ENCODE peak calls at places on chromosome 21, in nine cellular contexts. A is astrocyte of the spinal cord; F is foreskin fibroblast; W is AG10803; N is psoas muscle; V is tibial artery; I is fibroblast of villous mesenchyme; K is SK-N-SH; S is CD8-positive, alpha-beta T cell. Q is an unnamed sample.

GRCh38 chr21:34073749-34074282 is 438 bp downstream of the MRPS6 start:
- DNase-seq in A (no peak), F (peak; percentile 69), W (peak; percentile 26), N (peak; percentile 70), V (no peak), I (no peak), K (peak; percentile 76), S (peak; percentile 8), Q (no peak)

GRCh38 chr21:20523191-20523590 is 475.0 kb upstream of the NCAM2 start:
- DNase-seq in A (no peak), F (no peak), W (no peak), N (no peak), V (no peak), I (no peak), K (no peak), S (no peak), Q (no peak)

GRCh38 chr21:31777857-31778256 is 45.9 kb upstream of the SCAF4 start:
- DNase-seq in A (no peak), F (no peak), W (no peak), N (no peak), V (no peak), I (no peak), K (no peak), S (no peak), Q (no peak)

GRCh38 chr21:35226960-35227741 is 178.0 kb upstream of the RUNX1 start:
- DNase-seq in A (no peak), F (no peak), W (no peak), N (no peak), V (no peak), I (no peak), K (no peak), S (peak; percentile 18), Q (no peak)

GRCh38 chr21:27645285-27645684 is 678.4 kb upstream of the ADAMTS5 start:
- DNase-seq in A (peak; percentile 24), F (peak; percentile 82), W (no peak), N (no peak), V (no peak), I (no peak), K (no peak), S (no peak), Q (peak; percentile 49)

GRCh38 chr21:31505975-31506374 is 153.5 kb upstream of the SOD1 start:
- DNase-seq in A (no peak), F (no peak), W (no peak), N (no peak), V (no peak), I (no peak), K (no peak), S (no peak), Q (no peak)

GRCh38 chr21:44955141-44955802 is 15.4 kb downstream of the SLX9 start:
- DNase-seq in A (peak; percentile 28), F (no peak), W (no peak), N (peak; percentile 59), V (peak; percentile 88), I (no peak), K (no peak), S (no peak), Q (no peak)

GRCh38 chr21:45378258-45378966 is 26.6 kb upstream of the COL18A1 start:
- DNase-seq in A (peak; percentile 67), F (peak; percentile 82), W (peak; percentile 77), N (no peak), V (peak; percentile 50), I (peak; percentile 64), K (no peak), S (no peak), Q (no peak)

GRCh38 chr21:34116569-34116968 is 43.2 kb downstream of the MRPS6 start:
- DNase-seq in A (no peak), F (no peak), W (no peak), N (no peak), V (no peak), I (no peak), K (no peak), S (no peak), Q (no peak)

GRCh38 chr21:22399717-22400520 is 1401.7 kb downstream of the NCAM2 start:
- DNase-seq in A (no peak), F (no peak), W (no peak), N (no peak), V (no peak), I (no peak), K (no peak), S (no peak), Q (no peak)

GRCh38 chr21:17550671-17551308 is 37.9 kb downstream of the CXADR start:
- DNase-seq in A (no peak), F (no peak), W (no peak), N (no peak), V (no peak), I (no peak), K (no peak), S (no peak), Q (peak; percentile 16)

GRCh38 chr21:40466893-40467483 is 380.0 kb downstream of the DSCAM start:
- DNase-seq in A (peak; percentile 39), F (peak; percentile 1), W (peak; percentile 0), N (no peak), V (no peak), I (no peak), K (peak; percentile 17), S (no peak), Q (peak; percentile 0)

GRCh38 chr21:20110368-20110767 is 887.8 kb upstream of the NCAM2 start:
- DNase-seq in A (no peak), F (no peak), W (no peak), N (no peak), V (no peak), I (no peak), K (no peak), S (no peak), Q (no peak)

GRCh38 chr21:34333150-34333739 is 30.6 kb upstream of the KCNE2 start:
- DNase-seq in A (peak; percentile 64), F (peak; percentile 60), W (peak; percentile 70), N (no peak), V (no peak), I (no peak), K (no peak), S (no peak), Q (no peak)

GRCh38 chr21:39660596-39660995 is 47.9 kb downstream of the B3GALT5 start:
- DNase-seq in A (peak; percentile 84), F (peak; percentile 92), W (peak; percentile 81), N (no peak), V (no peak), I (peak; percentile 84), K (no peak), S (no peak), Q (peak; percentile 64)

GRCh38 chr21:45336535-45336810 is 48.8 kb upstream of the POFUT2 start:
- DNase-seq in A (no peak), F (no peak), W (no peak), N (no peak), V (peak; percentile 61), I (no peak), K (no peak), S (no peak), Q (no peak)

GRCh38 chr21:14215971-14216621 is at the start of gene RBM11:
- DNase-seq in A (peak; percentile 46), F (peak; percentile 23), W (peak; percentile 9), N (peak; percentile 69), V (no peak), I (peak; percentile 8), K (peak; percentile 84), S (peak; percentile 43), Q (peak; percentile 32)

GRCh38 chr21:35102488-35103407 is 53.6 kb upstream of the RUNX1 start:
- DNase-seq in A (peak; percentile 16), F (no peak), W (no peak), N (peak; percentile 54), V (peak; percentile 76), I (peak; percentile 90), K (no peak), S (no peak), Q (no peak)

DNA sequence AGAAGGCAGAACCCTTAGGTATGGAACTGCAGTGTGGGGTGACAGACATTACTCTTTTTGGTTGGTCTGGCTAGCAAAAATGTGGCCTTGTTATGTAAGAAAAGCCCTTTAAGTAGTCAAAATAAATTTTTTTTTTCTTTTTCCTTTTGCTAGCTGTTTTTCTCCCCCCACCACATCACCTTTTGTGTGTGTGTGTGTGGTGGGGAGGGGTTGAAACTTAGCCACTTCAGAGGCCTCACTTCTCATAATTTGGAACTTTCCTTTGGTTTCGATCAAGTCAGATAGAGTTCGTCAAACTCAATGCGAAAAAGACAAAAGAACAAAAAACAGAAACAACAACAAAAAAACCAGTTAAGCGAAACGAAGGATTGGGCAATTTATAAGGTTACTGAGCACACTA is 1.9 kb upstream of the PRMT2 start:
- DNase-seq in A (no peak), F (no peak), W (no peak), N (no peak), V (no peak), I (no peak), K (no peak), S (no peak), Q (no peak)
- H3K4me3 ChIP-seq in A (no peak overlapping the region), F (no peak overlapping the region), W (no peak overlapping the region), N (no peak overlapping the region), V (no peak overlapping the region), I (no peak overlapping the region), K (no peak overlapping the region), S (peak overlapping the region; percentile 33), Q (no peak overlapping the region)

GRCh38 chr21:28991861-28992525 is 684 bp downstream of the LTN1 start:
- DNase-seq in A (no peak), F (no peak), W (no peak), N (no peak), V (no peak), I (peak; percentile 7), K (no peak), S (no peak), Q (no peak)

GRCh38 chr21:28993293-28993629 is 584 bp upstream of the LTN1 start:
- DNase-seq in A (no peak), F (no peak), W (no peak), N (no peak), V (no peak), I (no peak), K (peak; percentile 15), S (no peak), Q (no peak)

GRCh38 chr21:28992526-28993292 is at the start of gene LTN1:
- DNase-seq in A (peak; percentile 99), F (peak; percentile 100), W (peak; percentile 99), N (peak; percentile 99), V (peak; percentile 99), I (peak; percentile 100), K (peak; percentile 96), S (peak; percentile 98), Q (peak; percentile 100)
- TF ChIP-seq CTCF in A (no peak), F (no peak), W (no peak), N (no peak), V (no peak), I (no peak), K (no peak), S (no peak), Q (no peak)

DNA sequence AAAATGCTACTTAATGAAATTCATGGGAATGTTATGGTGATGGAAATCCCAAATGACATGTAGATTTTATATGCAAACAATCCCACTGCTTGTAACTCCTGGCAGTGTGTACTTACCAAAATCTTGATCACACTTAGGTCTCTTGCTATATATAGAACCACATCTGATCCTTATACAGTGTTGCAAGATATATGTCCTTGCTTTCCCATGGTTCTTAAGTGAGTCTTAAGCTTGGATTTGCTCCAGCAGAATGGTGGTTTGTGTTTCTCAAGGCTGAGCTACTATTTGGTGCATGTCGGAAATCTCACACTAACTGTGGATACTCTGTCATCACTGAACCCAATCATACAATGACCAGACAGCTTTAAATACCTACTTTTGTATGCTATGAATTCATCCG is 50.0 kb downstream of the KCNJ15 start:
- DNase-seq in A (peak; percentile 94), F (peak; percentile 96), W (peak; percentile 98), N (no peak), V (no peak), I (peak; percentile 99), K (no peak), S (no peak), Q (peak; percentile 99)
- H3K4me3 ChIP-seq in A (no peak overlapping the region), F (no peak overlapping the region), W (no peak overlapping the region), N (no peak overlapping the region), V (no peak overlapping the region), I (no peak overlapping the region), K (peak overlapping the region; percentile 25), S (no peak overlapping the region), Q (no peak overlapping the region)

GRCh38 chr21:38126677-38127271 is 130.0 kb upstream of the KCNJ15 start:
- DNase-seq in A (peak; percentile 18), F (peak; percentile 64), W (peak; percentile 31), N (peak; percentile 62), V (peak; percentile 70), I (peak; percentile 52), K (peak; percentile 57), S (peak; percentile 1), Q (peak; percentile 46)
- TF ChIP-seq CTCF in A (peak; percentile 89), F (peak; percentile 77), W (peak; percentile 86), N (peak; percentile 62), V (peak; percentile 75), I (peak; percentile 88), K (peak; percentile 78), S (peak; percentile 50), Q (peak; percentile 83)